ENCODE peak calls at places on chromosomes 1 and 21, in eight cellular contexts. G, Q, W, A, H, J, D and T are unnamed samples.

GRCh38 chr1:161763522-161764098 is 2.5 kb upstream of the ATF6 start:
- DNase-seq in G (no peak), Q (peak), W (peak), A (no peak), H (peak), J (no peak), D (no peak), T (peak)

GRCh38 chr1:94697839-94698238 is 122.3 kb upstream of the SLC44A3 start:
- DNase-seq in G (no peak), Q (no peak), W (no peak), A (no peak), H (no peak), J (no peak), D (no peak), T (no peak)

GRCh38 chr21:44066116-44066515 is 41.1 kb upstream of the PWP2 start:
- DNase-seq in G (no peak), Q (no peak), W (no peak), A (no peak), H (no peak), J (no peak), D (no peak), T (no peak)

GRCh38 chr1:181669209-181669608 is 185.9 kb downstream of the CACNA1E start:
- DNase-seq in G (no peak), Q (no peak), W (peak), A (no peak), H (no peak), J (no peak), D (no peak), T (no peak)

GRCh38 chr1:13871916-13872315 is 171.9 kb downstream of the PRDM2 start:
- DNase-seq in G (no peak), Q (no peak), W (no peak), A (no peak), H (no peak), J (no peak), D (no peak), T (no peak)

GRCh38 chr1:154998818-154999650 is 3.6 kb upstream of the ZBTB7B start:
- DNase-seq in G (peak), Q (peak), W (peak), A (peak), H (peak), J (peak), D (peak), T (peak)

GRCh38 chr1:244137725-244138124 is 86.6 kb downstream of the ZBTB18 start:
- DNase-seq in G (peak), Q (no peak), W (no peak), A (no peak), H (no peak), J (no peak), D (no peak), T (no peak)

GRCh38 chr21:35857082-35857481 is 203.2 kb downstream of the SETD4 start:
- DNase-seq in G (no peak), Q (no peak), W (no peak), A (no peak), H (no peak), J (no peak), D (no peak), T (no peak)

GRCh38 chr1:235270625-235271024 is 57.4 kb downstream of the ARID4B start:
- DNase-seq in G (peak), Q (no peak), W (no peak), A (no peak), H (no peak), J (no peak), D (no peak), T (peak)

GRCh38 chr1:221470000-221470698 is 271.7 kb downstream of the DUSP10 start:
- DNase-seq in G (peak), Q (no peak), W (no peak), A (no peak), H (no peak), J (no peak), D (no peak), T (no peak)

GRCh38 chr1:48920741-48921330 is 144.1 kb upstream of the BEND5 start:
- DNase-seq in G (no peak), Q (no peak), W (no peak), A (no peak), H (no peak), J (no peak), D (no peak), T (no peak)

GRCh38 chr1:72516826-72517225 is 234.5 kb upstream of the NEGR1 start:
- DNase-seq in G (no peak), Q (no peak), W (no peak), A (no peak), H (no peak), J (no peak), D (no peak), T (no peak)

GRCh38 chr1:81660286-81660685 is 140.4 kb upstream of the ADGRL2 start:
- DNase-seq in G (peak), Q (no peak), W (no peak), A (no peak), H (no peak), J (no peak), D (no peak), T (no peak)

GRCh38 chr1:22914156-22914555 is 58.5 kb downstream of the LACTBL1 start:
- DNase-seq in G (no peak), Q (no peak), W (no peak), A (no peak), H (no peak), J (no peak), D (no peak), T (no peak)

GRCh38 chr1:230073371-230074035 is 6.5 kb downstream of the GALNT2 start:
- DNase-seq in G (peak), Q (no peak), W (no peak), A (no peak), H (no peak), J (no peak), D (no peak), T (peak)

GRCh38 chr1:217617120-217617519 is 13.8 kb downstream of the GPATCH2 start:
- DNase-seq in G (no peak), Q (no peak), W (peak), A (no peak), H (no peak), J (no peak), D (no peak), T (no peak)

GRCh38 chr1:247862756-247863155 is 5.8 kb downstream of the TRIM58 start:
- DNase-seq in G (no peak), Q (no peak), W (no peak), A (no peak), H (no peak), J (no peak), D (no peak), T (no peak)

GRCh38 chr21:32351428-32351827 is 41.4 kb downstream of the URB1 start:
- DNase-seq in G (no peak), Q (no peak), W (no peak), A (no peak), H (no peak), J (peak), D (no peak), T (no peak)

GRCh38 chr1:160374291-160374690 is 7.4 kb downstream of the NHLH1 start:
- DNase-seq in G (no peak), Q (no peak), W (no peak), A (no peak), H (no peak), J (no peak), D (no peak), T (no peak)

GRCh38 chr1:118084400-118084799 is 100.6 kb downstream of the SPAG17 start:
- DNase-seq in G (no peak), Q (no peak), W (no peak), A (no peak), H (no peak), J (no peak), D (no peak), T (no peak)

GRCh38 chr1:154622503-154623039 is 14.6 kb upstream of the ADAR start:
- DNase-seq in G (no peak), Q (no peak), W (no peak), A (no peak), H (no peak), J (no peak), D (no peak), T (no peak)

GRCh38 chr1:7454052-7454815 is 316.9 kb upstream of the VAMP3 start:
- DNase-seq in G (peak), Q (peak), W (peak), A (peak), H (no peak), J (no peak), D (peak), T (no peak)

GRCh38 chr1:38578444-38578951 is 281.1 kb downstream of the RRAGC start:
- DNase-seq in G (no peak), Q (no peak), W (no peak), A (no peak), H (no peak), J (no peak), D (no peak), T (no peak)

GRCh38 chr1:14696766-14697165 is 98.3 kb downstream of the KAZN start:
- DNase-seq in G (no peak), Q (no peak), W (no peak), A (no peak), H (no peak), J (no peak), D (no peak), T (no peak)

GRCh38 chr1:7584643-7585042 is 186.5 kb upstream of the VAMP3 start:
- DNase-seq in G (no peak), Q (no peak), W (no peak), A (no peak), H (no peak), J (no peak), D (peak), T (no peak)

GRCh38 chr21:41648591-41649031 is 118.2 kb downstream of the RIPK4 start:
- DNase-seq in G (peak), Q (no peak), W (peak), A (no peak), H (no peak), J (no peak), D (no peak), T (no peak)

GRCh38 chr21:39033878-39034589 is 149.2 kb downstream of the PSMG1 start:
- DNase-seq in G (no peak), Q (peak), W (no peak), A (peak), H (no peak), J (peak), D (peak), T (no peak)

GRCh38 chr21:37671381-37671780 is 244.9 kb downstream of the KCNJ6 start:
- DNase-seq in G (no peak), Q (no peak), W (no peak), A (no peak), H (no peak), J (no peak), D (no peak), T (no peak)

GRCh38 chr1:247209306-247209900 is 37.6 kb upstream of the ZNF124 start:
- DNase-seq in G (peak), Q (no peak), W (peak), A (no peak), H (no peak), J (no peak), D (no peak), T (peak)

GRCh38 chr1:215104283-215104682 is 21.7 kb downstream of the KCNK2 start:
- DNase-seq in G (peak), Q (no peak), W (no peak), A (no peak), H (no peak), J (no peak), D (no peak), T (no peak)

GRCh38 chr1:46569909-46570725 is 18.7 kb upstream of the KNCN start:
- DNase-seq in G (peak), Q (no peak), W (no peak), A (no peak), H (no peak), J (no peak), D (no peak), T (no peak)
- TF ChIP-seq POLR2A in G (no peak), Q (no peak), W (no peak), A (no peak), H (no peak), J (no peak), D (no peak), T (no peak)

GRCh38 chr1:150288382-150288781 is 5.3 kb upstream of the MRPS21 start:
- DNase-seq in G (no peak), Q (no peak), W (no peak), A (no peak), H (no peak), J (no peak), D (no peak), T (no peak)

GRCh38 chr1:150295476-150295875 is 1.8 kb downstream of the MRPS21 start:
- DNase-seq in G (no peak), Q (no peak), W (no peak), A (no peak), H (no peak), J (no peak), D (no peak), T (no peak)

GRCh38 chr1:150288822-150289221 is 4.8 kb upstream of the MRPS21 start:
- DNase-seq in G (no peak), Q (no peak), W (no peak), A (no peak), H (no peak), J (no peak), D (no peak), T (no peak)

GRCh38 chr1:150293433-150294253 is at the start of gene MRPS21:
- DNase-seq in G (peak), Q (peak), W (peak), A (peak), H (peak), J (peak), D (peak), T (peak)
- TF ChIP-seq POLR2A in G (peak), Q (peak), W (peak), A (peak), H (peak), J (peak), D (peak), T (peak)

GRCh38 chr1:28239004-28239403 is 3.1 kb downstream of the ATP5IF1 start:
- DNase-seq in G (no peak), Q (no peak), W (no peak), A (no peak), H (no peak), J (no peak), D (no peak), T (no peak)
- TF ChIP-seq POLR2A in G (no peak), Q (no peak), W (no peak), A (no peak), H (no peak), J (no peak), D (no peak), T (no peak)

DNA sequence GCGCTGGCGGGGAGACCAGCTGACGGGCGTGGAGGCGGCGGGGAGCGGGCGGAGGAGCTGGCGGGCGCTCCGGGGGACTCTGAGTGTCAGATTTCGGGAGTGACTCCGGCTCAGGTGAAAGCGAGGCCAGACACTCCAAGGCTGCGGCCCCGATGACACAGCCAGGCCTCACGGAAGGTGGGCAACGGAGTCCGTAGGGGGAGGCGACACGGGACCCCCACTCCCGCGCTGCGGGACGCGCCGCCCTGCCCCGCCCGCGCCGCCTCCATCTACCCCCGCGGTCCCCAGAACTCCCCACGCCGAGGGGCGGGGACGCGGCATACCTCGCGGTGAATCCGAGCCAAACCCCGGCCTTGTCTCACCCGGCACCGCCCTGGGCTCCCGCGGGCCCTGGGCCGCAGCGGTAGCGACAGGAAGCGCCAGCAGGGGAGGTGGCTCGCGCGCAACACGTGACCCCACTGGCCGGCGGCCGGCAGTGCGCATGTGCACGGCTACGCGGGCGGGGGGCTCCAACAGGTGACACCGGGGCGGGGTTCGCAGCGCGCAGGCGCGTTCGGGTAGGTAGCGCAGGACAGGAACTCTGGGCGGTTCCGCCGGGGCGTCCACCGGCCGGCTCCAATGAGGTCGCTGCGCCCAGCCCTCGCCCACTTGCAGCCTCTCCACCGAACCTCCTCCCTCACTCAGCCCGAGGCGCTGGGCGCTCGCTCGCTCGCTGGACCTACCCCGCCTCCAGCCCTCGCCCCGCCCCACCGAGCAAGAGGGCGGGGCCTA is at the start of gene CC2D1B:
- DNase-seq in G (peak), Q (peak), W (peak), A (peak), H (peak), J (peak), D (peak), T (peak)
- TF ChIP-seq POLR2A in G (peak), Q (peak), W (peak), A (peak), H (peak), J (peak), D (peak), T (peak)

GRCh38 chr1:62238507-62238906 is 43.9 kb downstream of the L1TD1 start:
- DNase-seq in G (no peak), Q (no peak), W (no peak), A (no peak), H (no peak), J (no peak), D (no peak), T (no peak)
- TF ChIP-seq POLR2A in G (no peak), Q (no peak), W (no peak), A (no peak), H (no peak), J (no peak), D (no peak), T (no peak)

GRCh38 chr1:45205910-45206721 is at the start of gene ZSWIM5:
- DNase-seq in G (peak), Q (peak), W (peak), A (peak), H (peak), J (peak), D (peak), T (peak)
- TF ChIP-seq POLR2A in G (no peak), Q (no peak), W (no peak), A (peak), H (peak), J (peak), D (peak), T (no peak)

GRCh38 chr1:169648709-169649108 is 18.8 kb upstream of the SELP start:
- DNase-seq in G (no peak), Q (no peak), W (peak), A (no peak), H (no peak), J (no peak), D (no peak), T (no peak)

GRCh38 chr1:169650551-169650950 is 20.6 kb upstream of the SELP start:
- DNase-seq in G (no peak), Q (no peak), W (no peak), A (no peak), H (no peak), J (no peak), D (no peak), T (no peak)

GRCh38 chr1:169648187-169648586 is 18.3 kb upstream of the SELP start:
- DNase-seq in G (no peak), Q (no peak), W (no peak), A (no peak), H (no peak), J (no peak), D (no peak), T (no peak)

GRCh38 chr1:169653873-169654272 is 23.9 kb upstream of the SELP start:
- DNase-seq in G (no peak), Q (no peak), W (no peak), A (no peak), H (no peak), J (no peak), D (no peak), T (no peak)
- TF ChIP-seq POLR2A in G (no peak), Q (no peak), W (no peak), A (no peak), H (no peak), J (no peak), D (no peak), T (no peak)